ENCODE peak calls at places on chromosomes 12 and 14, in ten cellular contexts. M, O, V, T, S, P, U, G, Q and H are unnamed samples.

GRCh38 chr12:131908716-131909595 is 14.5 kb downstream of the ULK1 start:
- DNase-seq in Q (no peak), V (no peak), O (no peak), S (no peak), U (no peak), G (no peak), M (no peak), T (no peak), P (no peak), H (no peak)

GRCh38 chr14:100589760-100590469 is 2.7 kb upstream of the BEGAIN start:
- DNase-seq in O (no peak), M (no peak), G (no peak), S (no peak), V (no peak), P (no peak), Q (no peak), T (peak; percentile 45), U (no peak), H (no peak)

GRCh38 chr14:77832301-77832700 is 32.4 kb downstream of the ADCK1 start:
- DNase-seq in G (no peak), S (no peak), Q (no peak), M (no peak), V (no peak), T (no peak), P (no peak), O (no peak), U (no peak), H (no peak)

GRCh38 chr12:64256166-64256800 is 34.2 kb upstream of the KICS2 start:
- DNase-seq in O (peak; percentile 81), V (no peak), P (peak; percentile 6), U (no peak), G (peak; percentile 24), T (no peak), M (peak; percentile 22), Q (peak; percentile 66), S (no peak), H (peak; percentile 13)

GRCh38 chr12:122646568-122647220 is 56.5 kb downstream of the HCAR2 start:
- DNase-seq in S (no peak), M (no peak), Q (no peak), P (no peak), O (peak; percentile 95), T (no peak), U (no peak), V (no peak), G (no peak), H (peak; percentile 51)

GRCh38 chr12:5718680-5719079 is 226.4 kb downstream of the ANO2 start:
- DNase-seq in U (no peak), M (no peak), O (no peak), T (no peak), S (no peak), V (no peak), P (no peak), G (no peak), Q (no peak), H (no peak)

GRCh38 chr12:122227341-122227740 is 1.5 kb upstream of the DIABLO start:
- DNase-seq in S (no peak), O (no peak), G (no peak), U (no peak), M (no peak), P (no peak), V (no peak), Q (no peak), T (no peak), H (no peak)

GRCh38 chr14:47278233-47278842 is 397.1 kb downstream of the MDGA2 start:
- DNase-seq in G (peak; percentile 46), S (peak; percentile 41), Q (no peak), T (no peak), V (peak; percentile 43), M (peak; percentile 78), O (no peak), U (peak; percentile 72), P (peak; percentile 66), H (peak; percentile 33)

GRCh38 chr12:79635676-79636075 is 55.1 kb downstream of the PAWR start:
- DNase-seq in T (no peak), S (no peak), V (no peak), O (peak; percentile 37), G (no peak), Q (no peak), U (no peak), M (no peak), P (no peak), H (no peak)

DNA sequence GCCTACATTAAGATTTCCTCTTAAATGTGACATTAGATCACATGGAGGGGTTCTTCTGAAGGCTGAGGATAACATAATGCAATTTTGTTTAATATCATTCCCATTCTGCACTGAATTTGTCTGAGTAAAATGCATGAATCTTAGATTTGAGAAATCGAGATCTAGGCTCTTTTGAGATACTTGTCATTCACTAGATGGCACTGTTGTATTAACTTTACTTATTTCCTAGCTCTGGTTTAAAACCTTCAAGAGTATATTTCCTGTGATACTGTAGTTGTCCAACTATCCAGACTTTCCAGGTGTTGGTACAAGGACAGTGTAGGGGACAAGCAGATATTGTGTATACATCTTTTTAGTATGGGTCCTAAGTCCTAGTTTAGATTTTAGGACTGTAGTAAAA is 91.7 kb upstream of the SEL1L start:
- DNase-seq in V (no peak), M (no peak), P (no peak), O (peak; percentile 2), S (no peak), G (no peak), U (no peak), T (no peak), Q (no peak), H (peak; percentile 40)
- TF ChIP-seq CTCF in V (no peak), M (peak; percentile 46), P (peak; percentile 73), O (no peak), S (peak; percentile 30), G (peak; percentile 20), U (no peak), T (no peak), Q (no peak), H (no peak)

GRCh38 chr12:92408072-92408900 is 262.6 kb upstream of the BTG1 start:
- DNase-seq in P (peak; percentile 11), G (peak; percentile 66), T (no peak), S (peak; percentile 56), Q (no peak), O (peak; percentile 55), U (peak; percentile 55), M (peak; percentile 15), V (peak; percentile 31), H (peak; percentile 55)
- TF ChIP-seq CTCF in P (peak; percentile 55), G (peak; percentile 64), T (no peak), S (peak; percentile 50), Q (peak; percentile 57), O (peak; percentile 21), U (peak; percentile 19), M (peak; percentile 12), V (no peak), H (peak; percentile 40)

GRCh38 chr12:129535351-129535750 is 368.5 kb downstream of the TMEM132D start:
- DNase-seq in U (no peak), T (no peak), G (no peak), S (no peak), P (no peak), V (no peak), Q (no peak), M (no peak), O (no peak), H (no peak)
- TF ChIP-seq CTCF in U (no peak), T (no peak), G (no peak), S (no peak), P (no peak), V (no peak), Q (no peak), M (no peak), O (no peak), H (no peak)

GRCh38 chr12:82400819-82401218 is 42.5 kb downstream of the METTL25 start:
- DNase-seq in M (no peak), U (no peak), P (no peak), G (no peak), S (no peak), O (no peak), T (no peak), V (no peak), Q (no peak), H (no peak)
- TF ChIP-seq CTCF in M (no peak), U (no peak), P (no peak), G (no peak), S (no peak), O (no peak), T (no peak), V (no peak), Q (no peak), H (no peak)